ENCODE peak calls at places on chromosomes 7 and 10, in four cellular contexts. Q is mucosa of descending colon, A is OCI-LY7, F is suprapubic skin. R is an unnamed sample. For H3K9me3, the result is how much of the 10 kb centered on the place peaks cover.

GRCh38 chr10:22053048-22053447 is 49.5 kb upstream of the DNAJC1 start:
- DNase-seq in Q (no peak), A (no peak), F (no peak), R (no peak)

GRCh38 chr7:157568785-157569584 is 232.2 kb downstream of the DNAJB6 start:
- DNase-seq in F (no peak), A (peak), Q (peak), R (peak)

GRCh38 chr7:82050792-82051191 is 280.9 kb upstream of the HGF start:
- DNase-seq in Q (no peak), A (no peak), F (no peak), R (no peak)

GRCh38 chr10:33240931-33241330 is 93.5 kb downstream of the NRP1 start:
- DNase-seq in Q (no peak), A (no peak), F (no peak), R (no peak)

GRCh38 chr7:75758491-75758890 is 13.5 kb downstream of the CCL26 start:
- DNase-seq in F (no peak), A (no peak), Q (no peak), R (no peak)

GRCh38 chr7:106279425-106280182 is 5.2 kb downstream of the NAMPT start:
- DNase-seq in Q (no peak), A (no peak), F (no peak), R (no peak)

GRCh38 chr10:114261116-114261515 is 22.1 kb downstream of the VWA2 start:
- DNase-seq in A (no peak), Q (no peak), F (no peak), R (no peak)

GRCh38 chr7:26172048-26172447 is 20.1 kb downstream of the NFE2L3 start:
- DNase-seq in Q (no peak), A (no peak), F (no peak), R (no peak)

GRCh38 chr10:29140991-29141390 is 147.9 kb upstream of the LYZL1 start:
- DNase-seq in F (no peak), A (no peak), Q (no peak), R (no peak)

GRCh38 chr7:98826400-98826799 is 43.4 kb downstream of the TMEM130 start:
- DNase-seq in A (no peak), F (no peak), Q (no peak), R (no peak)

GRCh38 chr7:12385364-12385786 is 18.3 kb downstream of the VWDE start:
- DNase-seq in F (no peak), Q (no peak), A (no peak), R (no peak)

GRCh38 chr10:71719042-71719441 is 536 bp downstream of the C10orf105 start:
- DNase-seq in F (no peak), A (no peak), Q (no peak), R (no peak)

GRCh38 chr10:97179731-97180366 is 5.9 kb downstream of the SLIT1 start:
- DNase-seq in Q (no peak), A (no peak), F (no peak), R (no peak)

GRCh38 chr10:110628161-110628560 is 16.0 kb upstream of the RBM20 start:
- DNase-seq in F (no peak), A (no peak), Q (no peak), R (no peak)

GRCh38 chr10:73581912-73582311 is 9.2 kb downstream of the USP54 start:
- DNase-seq in A (no peak), F (no peak), Q (no peak), R (no peak)

GRCh38 chr10:48778193-48778857 is 93.7 kb downstream of the WDFY4 start:
- DNase-seq in Q (no peak), A (no peak), F (no peak), R (no peak)

GRCh38 chr7:126303926-126304325 is 948.8 kb downstream of the GRM8 start:
- DNase-seq in Q (no peak), F (no peak), A (no peak), R (no peak)

GRCh38 chr10:17222329-17222728 is 5.7 kb upstream of the VIM start:
- DNase-seq in F (no peak), A (no peak), Q (no peak), R (no peak)

GRCh38 chr7:158278745-158279320 is 308.8 kb downstream of the PTPRN2 start:
- DNase-seq in F (peak), A (no peak), Q (no peak), R (no peak)

GRCh38 chr7:25930492-25931048 is 221.4 kb upstream of the NFE2L3 start:
- DNase-seq in A (no peak), Q (no peak), F (no peak), R (no peak)

GRCh38 chr7:98733036-98733435 is 116.0 kb downstream of the NPTX2 start:
- DNase-seq in F (no peak), A (peak), Q (no peak), R (peak)

GRCh38 chr7:50364645-50365044 is 60.1 kb downstream of the IKZF1 start:
- DNase-seq in A (no peak), F (no peak), Q (no peak), R (no peak)

GRCh38 chr7:120993575-120994191 is 5.2 kb downstream of the CPED1 start:
- DNase-seq in Q (no peak), F (no peak), A (no peak), R (no peak)

GRCh38 chr7:15015545-15016314 is 113.2 kb upstream of the DGKB start:
- DNase-seq in Q (no peak), A (peak), F (no peak), R (peak)

GRCh38 chr7:30199271-30199670 is 64.5 kb downstream of the MTURN start:
- DNase-seq in A (no peak), Q (no peak), F (no peak), R (no peak)

GRCh38 chr10:44992070-44992731 is 8.5 kb upstream of the ZNF22 start:
- DNase-seq in Q (peak), F (peak), A (no peak), R (no peak)

GRCh38 chr10:34781709-34782108 is 33.4 kb downstream of the PARD3 start:
- DNase-seq in A (no peak), Q (no peak), F (no peak), R (no peak)
- H3K9me3 ChIP-seq in A (under half), Q (under half), F (under half), R (under half)

DNA sequence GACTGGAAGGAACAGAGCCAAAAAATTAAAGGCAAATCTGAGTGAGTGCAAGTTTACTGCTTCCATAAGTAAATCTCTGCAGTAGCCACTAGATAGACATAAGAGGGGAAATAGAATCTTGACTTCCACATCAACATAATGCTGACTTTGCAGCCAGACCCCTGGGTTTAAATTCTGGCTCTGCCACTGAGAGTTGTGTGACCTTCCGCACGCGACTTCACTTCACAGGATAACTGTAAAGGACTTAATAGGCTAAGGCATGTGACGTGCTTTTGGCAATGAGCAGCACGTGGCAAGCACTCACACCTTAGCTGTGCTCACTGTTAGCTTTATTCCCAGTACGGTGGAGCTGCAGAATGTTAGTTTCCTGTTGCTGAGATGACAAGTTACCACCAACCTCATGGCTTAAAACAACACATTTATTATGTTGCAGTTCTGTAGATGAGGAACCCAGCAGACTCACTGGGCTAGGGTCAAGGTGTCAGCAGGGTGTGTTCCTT is 286.0 kb downstream of the CELF2 start:
- DNase-seq in F (no peak), Q (no peak), A (no peak), R (no peak)
- H3K9me3 ChIP-seq in F (under half), Q (under half), A (under half), R (under half)

GRCh38 chr7:100077205-100077604 is 4.3 kb downstream of the ZNF3 start:
- DNase-seq in F (no peak), Q (no peak), A (no peak), R (peak)
- H3K9me3 ChIP-seq in F (under half), Q (under half), A (under half), R (under half)

DNA sequence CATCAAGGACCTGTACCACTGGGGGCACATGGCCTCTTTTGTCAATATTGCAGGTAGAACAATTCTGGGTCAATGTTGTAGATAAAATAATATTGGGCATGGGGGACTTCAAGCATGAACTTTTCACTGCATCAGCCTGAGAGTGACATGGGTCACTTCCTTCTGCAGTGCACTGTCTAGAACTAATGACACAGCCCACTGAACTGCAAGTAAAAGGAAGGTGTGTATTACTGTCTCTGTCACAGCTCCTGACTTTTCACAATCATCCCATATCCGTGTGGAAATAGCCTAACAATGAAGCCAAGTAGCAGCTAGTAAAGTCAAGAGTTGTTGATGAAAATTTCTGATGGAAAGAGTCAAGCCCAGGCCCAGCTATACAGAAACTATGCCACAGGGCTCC is 823.9 kb downstream of the SORCS3 start:
- DNase-seq in A (no peak), F (no peak), Q (no peak), R (no peak)
- H3K9me3 ChIP-seq in A (under half), F (under half), Q (under half), R (under half)

GRCh38 chr7:150791304-150791703 is 8.9 kb downstream of the TMEM176B start:
- DNase-seq in Q (no peak), A (no peak), F (no peak), R (no peak)

GRCh38 chr7:150791746-150792452 is 8.3 kb downstream of the TMEM176B start:
- DNase-seq in F (no peak), A (no peak), Q (no peak), R (no peak)

GRCh38 chr7:150790416-150791075 is 9.6 kb downstream of the TMEM176B start:
- DNase-seq in A (no peak), F (no peak), Q (no peak), R (no peak)

GRCh38 chr7:150787321-150788281 is 12.6 kb downstream of the TMEM176B start:
- DNase-seq in F (no peak), Q (no peak), A (no peak), R (no peak)

GRCh38 chr7:150788474-150789269 is 11.5 kb downstream of the TMEM176B start:
- DNase-seq in A (no peak), Q (no peak), F (no peak), R (no peak)
- H3K9me3 ChIP-seq in A (under half), Q (under half), F (under half), R (under half)

DNA sequence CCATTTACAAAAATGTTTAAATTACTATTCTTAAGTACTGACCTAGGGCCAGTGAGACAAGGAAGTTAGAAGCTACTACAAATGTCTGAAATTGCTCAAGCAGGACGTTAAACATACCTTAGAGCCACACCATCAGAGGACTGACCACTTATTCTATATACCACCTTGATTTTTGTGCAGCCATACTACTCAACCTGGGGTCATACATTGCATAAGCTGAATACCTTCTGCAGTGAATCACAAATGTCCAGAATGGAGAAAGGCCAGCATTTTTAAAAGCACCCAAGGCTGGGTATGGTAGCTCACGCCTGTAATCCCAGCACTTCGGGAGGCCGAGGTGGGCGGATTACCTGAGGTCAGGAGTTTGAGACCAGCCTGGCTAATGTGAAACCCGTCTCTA is 21.2 kb upstream of the MRLN start:
- DNase-seq in A (no peak), F (no peak), Q (no peak), R (no peak)
- H3K9me3 ChIP-seq in A (under half), F (under half), Q (under half), R (under half)

GRCh38 chr7:63046612-63047011 is 952.0 kb upstream of the ZNF722 start:
- DNase-seq in A (no peak), F (no peak), Q (no peak), R (no peak)

GRCh38 chr7:63042730-63043511 is 955.7 kb upstream of the ZNF722 start:
- DNase-seq in F (no peak), A (no peak), Q (no peak), R (no peak)

GRCh38 chr7:63045575-63045974 is 953.1 kb upstream of the ZNF722 start:
- DNase-seq in Q (no peak), F (no peak), A (no peak), R (no peak)

GRCh38 chr7:63043657-63044543 is 954.7 kb upstream of the ZNF722 start:
- DNase-seq in Q (no peak), F (no peak), A (no peak), R (no peak)

GRCh38 chr7:63044721-63045120 is 953.9 kb upstream of the ZNF722 start:
- DNase-seq in A (no peak), F (no peak), Q (no peak), R (no peak)
- H3K9me3 ChIP-seq in A (under half), F (under half), Q (half or more), R (under half)

GRCh38 chr7:13416071-13416470 is 573.4 kb downstream of the ETV1 start:
- DNase-seq in A (no peak), F (no peak), Q (no peak), R (no peak)
- H3K9me3 ChIP-seq in A (under half), F (under half), Q (under half), R (under half)

GRCh38 chr7:333399-333776 is 43.4 kb downstream of the FOXL3 start:
- DNase-seq in A (no peak), Q (peak), F (no peak), R (peak)
- H3K9me3 ChIP-seq in A (under half), Q (under half), F (under half), R (under half)